ENCODE peak calls at places on chromosome 9, in nine cellular contexts. C is activated T-cell treated with anti-CD3 and anti-CD28 coated beads for 1 hour; X is T-cell; Q is CD4-positive, CD25-positive, alpha-beta regulatory T cell; B is CD4-positive, alpha-beta T cell; E is HTR-8/SVneo; K is omental fat pad; I is activated naive CD8-positive, alpha-beta T cell treated with anti-CD3 and anti-CD28 coated beads, Interleukin-2, amount 50 U/mL, for 16 hours; M is B cell. O is an unnamed sample.

GRCh38 chr9:106862115-106862945 is 636 bp upstream of the ZNF462 start:
- DNase-seq in I (no peak), C (no peak), E (peak; percentile 15), X (no peak), Q (no peak), K (no peak), B (no peak), M (no peak), O (no peak)

GRCh38 chr9:107612136-107612535 is 122.6 kb upstream of the KLF4 start:
- DNase-seq in Q (no peak), C (no peak), E (no peak), K (no peak), B (no peak), M (no peak), I (no peak), X (no peak), O (no peak)

GRCh38 chr9:37732086-37732744 is 21.4 kb upstream of the TRMT10B start:
- DNase-seq in B (no peak), X (no peak), Q (no peak), C (no peak), M (no peak), K (no peak), E (no peak), I (no peak), O (no peak)

GRCh38 chr9:86413966-86414880 is 60.0 kb upstream of the TUT7 start:
- DNase-seq in E (peak; percentile 31), M (no peak), X (no peak), C (no peak), B (no peak), I (no peak), K (no peak), Q (no peak), O (no peak)

GRCh38 chr9:132069046-132069898 is 10.4 kb downstream of the MED27 start:
- DNase-seq in I (no peak), K (no peak), X (no peak), C (no peak), M (no peak), Q (no peak), E (peak; percentile 5), B (no peak), O (no peak)

GRCh38 chr9:134698587-134699342 is 57.2 kb downstream of the COL5A1 start:
- DNase-seq in C (peak; percentile 11), X (peak; percentile 19), I (no peak), K (no peak), B (peak; percentile 11), M (no peak), Q (no peak), E (peak; percentile 69), O (no peak)

GRCh38 chr9:74960548-74960947 is 7.8 kb upstream of the C9orf40 start:
- DNase-seq in C (no peak), I (no peak), K (no peak), Q (no peak), M (no peak), E (no peak), X (no peak), B (no peak), O (no peak)

GRCh38 chr9:121282309-121283071 is 14.5 kb downstream of the GSN start:
- DNase-seq in I (no peak), K (no peak), E (no peak), B (no peak), M (no peak), C (no peak), Q (no peak), X (no peak), O (no peak)

GRCh38 chr9:71916834-71917534 is 5.5 kb downstream of the C9orf85 start:
- DNase-seq in I (no peak), M (no peak), Q (no peak), X (no peak), K (no peak), C (no peak), B (no peak), E (no peak), O (no peak)

GRCh38 chr9:13873212-13873611 is 440.7 kb downstream of the NFIB start:
- DNase-seq in K (no peak), Q (no peak), C (no peak), X (no peak), M (no peak), E (no peak), B (no peak), I (no peak), O (no peak)

GRCh38 chr9:119273325-119273904 is 95.8 kb downstream of the BRINP1 start:
- DNase-seq in X (no peak), E (no peak), I (no peak), B (no peak), C (no peak), Q (no peak), K (no peak), M (no peak), O (no peak)

GRCh38 chr9:69364510-69365150 is 39.6 kb downstream of the ENTREP1 start:
- DNase-seq in X (no peak), B (no peak), I (no peak), M (no peak), C (no peak), K (no peak), Q (no peak), E (no peak), O (no peak)

GRCh38 chr9:4680750-4681149 is 1.4 kb downstream of the CDC37L1 start:
- DNase-seq in M (no peak), I (no peak), X (no peak), E (no peak), B (no peak), K (no peak), Q (no peak), C (no peak), O (no peak)

GRCh38 chr9:110919609-110920008 is 118.7 kb downstream of the LPAR1 start:
- DNase-seq in X (no peak), M (no peak), B (no peak), I (no peak), Q (no peak), E (no peak), K (no peak), C (no peak), O (no peak)

GRCh38 chr9:16064701-16065230 is 511.9 kb downstream of the CCDC171 start:
- DNase-seq in E (no peak), B (no peak), M (no peak), X (no peak), Q (no peak), K (no peak), I (no peak), C (no peak), O (no peak)

GRCh38 chr9:116144038-116144437 is 9.6 kb upstream of the PAPPA start:
- DNase-seq in I (no peak), B (no peak), X (no peak), E (no peak), K (no peak), C (no peak), Q (no peak), M (no peak), O (no peak)

GRCh38 chr9:110047955-110048472 is 159.9 kb downstream of the C9orf152 start:
- DNase-seq in M (no peak), Q (no peak), B (no peak), X (no peak), K (no peak), C (no peak), E (no peak), I (no peak), O (no peak)

GRCh38 chr9:96459268-96460007 is 9.5 kb downstream of the HABP4 start:
- DNase-seq in E (no peak), C (no peak), X (no peak), M (no peak), K (no peak), I (no peak), Q (no peak), B (no peak), O (no peak)

GRCh38 chr9:98819231-98819630 is 11.8 kb downstream of the GALNT12 start:
- DNase-seq in K (no peak), M (no peak), X (no peak), Q (no peak), B (no peak), E (no peak), C (no peak), I (no peak), O (no peak)

GRCh38 chr9:88174324-88174723 is 36.0 kb upstream of the SPATA31C2 start:
- DNase-seq in X (no peak), C (no peak), E (no peak), Q (no peak), K (no peak), I (no peak), B (no peak), M (no peak), O (no peak)

GRCh38 chr9:82729991-82730390 is 333.0 kb downstream of the RASEF start:
- DNase-seq in X (no peak), C (no peak), E (no peak), M (no peak), B (no peak), K (no peak), Q (no peak), I (no peak), O (no peak)

GRCh38 chr9:129415031-129415953 is 205.6 kb downstream of the C9orf50 start:
- DNase-seq in C (no peak), Q (no peak), M (no peak), I (no peak), E (no peak), B (no peak), K (no peak), X (no peak), O (no peak)

GRCh38 chr9:111896942-111897830 is 572 bp downstream of the UGCG start:
- DNase-seq in C (peak; percentile 45), Q (no peak), B (no peak), I (no peak), M (peak; percentile 56), E (peak; percentile 33), K (peak; percentile 41), X (no peak), O (peak; percentile 5)

GRCh38 chr9:127720031-127720864 is 4.4 kb downstream of the TTC16 start:
- DNase-seq in M (no peak), I (no peak), B (no peak), X (peak; percentile 37), Q (no peak), E (no peak), C (no peak), K (no peak), O (no peak)

GRCh38 chr9:74948897-74949296 is 3.8 kb downstream of the C9orf40 start:
- DNase-seq in C (no peak), B (no peak), I (no peak), K (no peak), X (no peak), E (no peak), Q (no peak), M (no peak), O (no peak)

GRCh38 chr9:136742640-136743391 is at the start of gene LCN10:
- DNase-seq in X (no peak), K (no peak), C (no peak), M (no peak), B (no peak), I (no peak), E (no peak), Q (no peak), O (no peak)

GRCh38 chr9:116683535-116683934 is 3.6 kb upstream of the TRIM32 start:
- DNase-seq in M (no peak), E (no peak), X (no peak), I (no peak), Q (no peak), K (no peak), C (no peak), B (no peak), O (no peak)

GRCh38 chr9:108445431-108446018 is 410.3 kb downstream of the ACTL7B start:
- DNase-seq in Q (no peak), X (no peak), M (no peak), I (no peak), K (no peak), E (no peak), C (no peak), B (no peak), O (no peak)

O was measured in T follicular helper cell.